ENCODE peak calls at places on chromosomes 12 and 14, in five cellular contexts. One of them, this sample, is unnamed.

GRCh38 chr14:63725786-63726185 is 2.1 kb downstream of the SGPP1 start:
- DNase-seq in AG08395: no peak
- DNase-seq in GM20000: no peak
- DNase-seq in HT-29: no peak
- DNase-seq in Panc1: no peak
- DNase-seq in this sample: no peak

GRCh38 chr12:11813422-11813813 is 163.9 kb downstream of the ETV6 start:
- DNase-seq in AG08395: no peak
- DNase-seq in GM20000: no peak
- DNase-seq in HT-29: peak; percentile 27
- DNase-seq in Panc1: no peak
- DNase-seq in this sample: no peak

GRCh38 chr14:77026930-77027537 is 1.5 kb downstream of the IRF2BPL start:
- DNase-seq in AG08395: no peak
- DNase-seq in GM20000: peak; percentile 85
- DNase-seq in HT-29: no peak
- DNase-seq in Panc1: no peak
- DNase-seq in this sample: no peak

GRCh38 chr12:88399811-88400210 is 180.5 kb downstream of the KITLG start:
- DNase-seq in AG08395: no peak
- DNase-seq in GM20000: no peak
- DNase-seq in HT-29: no peak
- DNase-seq in Panc1: no peak
- DNase-seq in this sample: no peak

GRCh38 chr12:64895541-64895940 is 71.1 kb downstream of the TBC1D30 start:
- DNase-seq in AG08395: peak; percentile 13
- DNase-seq in GM20000: no peak
- DNase-seq in HT-29: no peak
- DNase-seq in Panc1: no peak
- DNase-seq in this sample: no peak

GRCh38 chr12:69739287-69740191 is 879 bp downstream of the RAB3IP start:
- DNase-seq in AG08395: peak; percentile 16
- DNase-seq in GM20000: peak; percentile 71
- DNase-seq in HT-29: peak; percentile 74
- DNase-seq in Panc1: no peak
- DNase-seq in this sample: peak; percentile 28

GRCh38 chr12:113271853-113272561 is 50.7 kb downstream of the TPCN1 start:
- DNase-seq in AG08395: peak; percentile 95
- DNase-seq in GM20000: peak; percentile 59
- DNase-seq in HT-29: no peak
- DNase-seq in Panc1: no peak
- DNase-seq in this sample: no peak

GRCh38 chr12:123832052-123832451 is 70.0 kb downstream of the DNAH10 start:
- DNase-seq in AG08395: no peak
- DNase-seq in GM20000: no peak
- DNase-seq in HT-29: no peak
- DNase-seq in Panc1: no peak
- DNase-seq in this sample: no peak

GRCh38 chr14:96902004-96902403 is 104.8 kb downstream of the VRK1 start:
- DNase-seq in AG08395: no peak
- DNase-seq in GM20000: no peak
- DNase-seq in HT-29: no peak
- DNase-seq in Panc1: no peak
- DNase-seq in this sample: no peak